ENCODE peak calls at places on chromosomes 3 and 15, in seven cellular contexts. B is pancreas, Q is AG08396, I is HFF-Myc, C is neural crest cell, A is NCI-H1092 treated with DMSO at 0.1 percent for 48 hours, Y is GM23248. H is an unnamed sample.

GRCh38 chr3:123543950-123544349 is 40.9 kb downstream of the HACD2 start:
- DNase-seq in I (no peak), B (no peak), Q (no peak), A (no peak), C (no peak), Y (no peak), H (no peak)

GRCh38 chr15:41169784-41170183 is 53.7 kb upstream of the INO80 start:
- DNase-seq in I (no peak), A (no peak), B (no peak), Y (no peak), C (no peak), Q (no peak), H (no peak)

GRCh38 chr15:40097968-40098476 is 10.7 kb downstream of the BMF start:
- DNase-seq in Y (peak), A (no peak), B (peak), Q (no peak), C (no peak), I (no peak), H (peak)

GRCh38 chr3:193347507-193348501 is 30.7 kb downstream of the ATP13A5 start:
- DNase-seq in C (no peak), A (peak), Y (no peak), Q (no peak), B (no peak), I (no peak), H (no peak)

GRCh38 chr3:175088981-175089380 is 229.8 kb downstream of the NAALADL2 start:
- DNase-seq in A (no peak), C (no peak), Y (no peak), I (no peak), B (no peak), Q (no peak), H (no peak)

GRCh38 chr3:9729419-9729818 is 2.1 kb upstream of the BRPF1 start:
- DNase-seq in I (no peak), Y (no peak), B (no peak), C (no peak), A (no peak), Q (no peak), H (no peak)

GRCh38 chr3:13647314-13648059 is 98.6 kb downstream of the FBLN2 start:
- DNase-seq in Y (peak), A (no peak), C (no peak), I (no peak), Q (peak), B (no peak), H (peak)

GRCh38 chr3:197298858-197299854 is 744 bp upstream of the DLG1 start:
- DNase-seq in C (peak), Q (peak), B (peak), A (peak), Y (peak), I (no peak), H (no peak)

GRCh38 chr15:39592500-39592899 is 11.6 kb downstream of the THBS1 start:
- DNase-seq in B (no peak), I (no peak), Y (peak), A (no peak), C (no peak), Q (no peak), H (no peak)

GRCh38 chr3:7737263-7737662 is 764.4 kb upstream of the LMCD1 start:
- DNase-seq in I (no peak), Y (no peak), Q (no peak), C (no peak), A (no peak), B (no peak), H (no peak)

GRCh38 chr3:47035645-47036044 is 56.2 kb downstream of the NBEAL2 start:
- DNase-seq in I (peak), C (no peak), A (no peak), Y (no peak), Q (no peak), B (no peak), H (no peak)

GRCh38 chr15:81293728-81294500 is 30.0 kb downstream of the STARD5 start:
- DNase-seq in A (no peak), Q (no peak), C (no peak), Y (no peak), B (no peak), I (no peak), H (no peak)

GRCh38 chr3:127788436-127788835 is 33.9 kb downstream of the MGLL start:
- DNase-seq in B (no peak), C (no peak), Y (no peak), I (no peak), A (no peak), Q (no peak), H (no peak)

GRCh38 chr3:81554805-81555204 is 206.6 kb downstream of the GBE1 start:
- DNase-seq in Q (no peak), I (no peak), B (no peak), Y (no peak), C (no peak), A (no peak), H (no peak)

GRCh38 chr3:182795383-182795782 is 2.1 kb downstream of the ATP11B start:
- DNase-seq in C (no peak), Q (no peak), I (no peak), B (no peak), A (no peak), Y (peak), H (no peak)

GRCh38 chr15:96515391-96515790 is 184.9 kb downstream of the NR2F2 start:
- DNase-seq in Q (no peak), A (no peak), C (no peak), Y (no peak), I (no peak), B (no peak), H (no peak)

GRCh38 chr15:41693757-41694156 is 33.6 kb downstream of the MGA start:
- DNase-seq in Q (no peak), C (no peak), A (no peak), B (no peak), Y (no peak), I (no peak), H (no peak)

GRCh38 chr3:186708983-186709679 is 8.0 kb upstream of the KNG1 start:
- DNase-seq in Y (no peak), C (no peak), Q (no peak), B (no peak), A (no peak), I (no peak), H (no peak)

GRCh38 chr3:50406487-50406886 is 47.2 kb upstream of the TMEM115 start:
- DNase-seq in B (no peak), A (no peak), Y (no peak), Q (no peak), C (no peak), I (no peak), H (no peak)

GRCh38 chr15:85282504-85283115 is 97.8 kb upstream of the AKAP13 start:
- DNase-seq in A (no peak), B (no peak), I (no peak), Q (peak), C (no peak), Y (peak), H (peak)

GRCh38 chr15:63610209-63610841 is 13.1 kb downstream of the FBXL22 start:
- DNase-seq in Q (peak), Y (peak), A (peak), B (no peak), C (peak), I (peak), H (peak)

GRCh38 chr3:56980283-56980682 is 80.2 kb upstream of the SPATA12 start:
- DNase-seq in I (no peak), B (no peak), Q (no peak), C (no peak), Y (no peak), A (no peak), H (no peak)

GRCh38 chr15:38002883-38003477 is 68.5 kb downstream of the TMCO5A start:
- DNase-seq in Q (peak), I (peak), C (peak), Y (peak), A (no peak), B (no peak), H (peak)

GRCh38 chr15:95590533-95591044 is 739.9 kb upstream of the NR2F2 start:
- DNase-seq in Q (no peak), I (no peak), B (no peak), Y (peak), A (no peak), C (no peak), H (no peak)

GRCh38 chr15:69862540-69862939 is 235.2 kb downstream of the TLE3 start:
- DNase-seq in C (no peak), Y (no peak), B (no peak), A (no peak), I (no peak), Q (no peak), H (no peak)

GRCh38 chr15:63013052-63013808 is 29.3 kb upstream of the TPM1 start:
- DNase-seq in I (peak), B (no peak), C (no peak), A (no peak), Q (peak), Y (peak), H (peak)

GRCh38 chr3:88991496-88991895 is 115.9 kb upstream of the EPHA3 start:
- DNase-seq in C (no peak), Y (peak), Q (no peak), B (no peak), A (no peak), I (no peak), H (peak)

GRCh38 chr15:25378501-25378901 is 60.3 kb downstream of the UBE3A start:
- DNase-seq in A (no peak), C (no peak), B (no peak), I (no peak), Y (peak), Q (no peak), H (no peak)

GRCh38 chr15:81280696-81281095 is 43.2 kb downstream of the STARD5 start:
- DNase-seq in Q (no peak), B (no peak), C (no peak), I (no peak), Y (no peak), A (no peak), H (no peak)

GRCh38 chr3:31974454-31974853 is 6.6 kb downstream of the OSBPL10 start:
- DNase-seq in B (no peak), I (no peak), C (no peak), Q (no peak), Y (no peak), A (no peak), H (no peak)

GRCh38 chr3:126389112-126389791 is 5.5 kb upstream of the CFAP100 start:
- DNase-seq in A (peak), Q (peak), I (peak), Y (peak), C (peak), B (peak), H (peak)

GRCh38 chr15:54594115-54594514 is 602.6 kb downstream of the RSL24D1 start:
- DNase-seq in Q (no peak), B (no peak), I (no peak), A (no peak), C (no peak), Y (no peak), H (no peak)

GRCh38 chr3:16860234-16860633 is 24.5 kb upstream of the PLCL2 start:
- DNase-seq in B (no peak), Y (no peak), Q (no peak), C (no peak), I (no peak), A (no peak), H (no peak)

GRCh38 chr15:85381850-85382751 is 1.7 kb downstream of the AKAP13 start:
- DNase-seq in A (no peak), B (no peak), Y (peak), C (no peak), Q (no peak), I (no peak), H (no peak)

GRCh38 chr3:189936210-189936609 is 184.5 kb downstream of the P3H2 start:
- DNase-seq in B (no peak), Q (no peak), A (no peak), C (no peak), Y (peak), I (no peak), H (no peak)

GRCh38 chr15:63392355-63393009 is 10.8 kb upstream of the CA12 start:
- DNase-seq in B (no peak), C (no peak), Q (no peak), Y (no peak), I (no peak), A (no peak), H (no peak)

H was measured in AG08395.